ENCODE peak calls at places on chromosomes 12 and 14, in four cellular contexts. W, X, Q and R are unnamed samples.

GRCh38 chr12:26172013-26172412 is 23.4 kb upstream of the SSPN start:
- DNase-seq in W (no peak), X (no peak), Q (no peak), R (no peak)

GRCh38 chr14:105944632-105945610 is 418.5 kb downstream of the TMEM121 start:
- DNase-seq in W (peak), X (no peak), Q (no peak), R (peak)

GRCh38 chr14:95915326-95915725 is 38.7 kb downstream of the TUNAR start:
- DNase-seq in W (no peak), X (no peak), Q (no peak), R (no peak)

GRCh38 chr12:119598159-119598558 is 4.6 kb downstream of the TMEM233 start:
- DNase-seq in W (no peak), X (no peak), Q (no peak), R (no peak)

GRCh38 chr12:116726749-116727148 is 11.1 kb downstream of the SPRING1 start:
- DNase-seq in W (no peak), X (no peak), Q (no peak), R (no peak)

GRCh38 chr12:75721231-75721641 is 209.8 kb upstream of the KRR1 start:
- DNase-seq in W (no peak), X (no peak), Q (no peak), R (no peak)

GRCh38 chr12:53674977-53675700 is 744 bp downstream of the ATP5MC2 start:
- DNase-seq in W (no peak), X (no peak), Q (no peak), R (no peak)

GRCh38 chr14:104598461-104599273 is 5.9 kb downstream of the TMEM179 start:
- DNase-seq in W (no peak), X (no peak), Q (no peak), R (no peak)

GRCh38 chr14:53306926-53307325 is 153.8 kb upstream of the DDHD1 start:
- DNase-seq in W (no peak), X (peak), Q (peak), R (no peak)

GRCh38 chr14:54893151-54893760 is 9.4 kb downstream of the GCH1 start:
- DNase-seq in W (no peak), X (peak), Q (no peak), R (peak)

GRCh38 chr14:82447586-82447985 is 913.9 kb upstream of the SEL1L start:
- DNase-seq in W (no peak), X (no peak), Q (no peak), R (no peak)

GRCh38 chr14:103056322-103057027 is 874 bp downstream of the CDC42BPB start:
- DNase-seq in W (no peak), X (peak), Q (peak), R (no peak)

GRCh38 chr12:13980548-13981295 is 680 bp downstream of the GRIN2B start:
- DNase-seq in W (no peak), X (no peak), Q (peak), R (no peak)

GRCh38 chr12:16526693-16527092 is 79.3 kb downstream of the LMO3 start:
- DNase-seq in W (no peak), X (peak), Q (no peak), R (no peak)

GRCh38 chr12:8077207-8077606 is 4.9 kb upstream of the NECAP1 start:
- DNase-seq in W (no peak), X (no peak), Q (no peak), R (no peak)

GRCh38 chr14:49975286-49975685 is 82.4 kb downstream of the ARF6 start:
- DNase-seq in W (no peak), X (peak), Q (no peak), R (no peak)

GRCh38 chr12:22684526-22685118 is 59.7 kb downstream of the ETNK1 start:
- DNase-seq in W (no peak), X (peak), Q (no peak), R (no peak)

DNA sequence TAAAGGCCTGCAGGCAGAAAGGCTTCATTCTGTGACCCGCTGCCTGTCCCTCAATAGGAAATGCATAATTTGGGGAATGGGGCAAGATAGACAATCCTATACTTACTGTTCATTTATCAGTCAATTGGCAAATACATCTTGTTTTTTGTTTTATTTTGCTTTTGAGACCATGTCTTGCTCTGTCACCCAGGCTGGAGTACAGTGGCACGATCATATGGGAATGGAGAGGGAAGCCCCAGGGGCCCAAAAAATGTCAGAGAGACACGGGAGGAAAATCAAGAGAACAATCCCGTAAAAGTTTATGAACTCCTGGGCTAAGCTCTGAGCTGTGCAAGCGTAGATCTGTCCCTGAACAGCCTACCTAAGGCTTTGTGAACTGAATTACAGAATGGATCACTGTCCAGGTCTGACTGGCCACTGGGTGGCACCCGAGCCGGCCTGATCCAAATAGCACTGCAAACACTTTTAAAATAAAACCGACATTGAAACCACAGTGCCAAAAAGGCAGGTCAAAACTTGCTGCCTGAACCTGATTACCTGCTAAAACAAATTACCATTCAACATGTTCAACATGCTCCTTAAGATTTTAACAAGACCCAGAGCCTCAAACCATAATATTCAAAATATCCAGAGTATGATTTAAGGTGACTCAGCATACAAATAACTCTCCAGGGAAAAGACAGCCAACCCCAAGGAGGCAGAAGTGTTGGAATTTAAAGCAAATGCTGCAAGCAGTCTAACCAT is 11.8 kb downstream of the COPS7A start:
- DNase-seq in W (peak), X (peak), Q (peak), R (peak)
- TF ChIP-seq CTCF in W (no peak), X (peak), Q (peak), R (peak)

DNA sequence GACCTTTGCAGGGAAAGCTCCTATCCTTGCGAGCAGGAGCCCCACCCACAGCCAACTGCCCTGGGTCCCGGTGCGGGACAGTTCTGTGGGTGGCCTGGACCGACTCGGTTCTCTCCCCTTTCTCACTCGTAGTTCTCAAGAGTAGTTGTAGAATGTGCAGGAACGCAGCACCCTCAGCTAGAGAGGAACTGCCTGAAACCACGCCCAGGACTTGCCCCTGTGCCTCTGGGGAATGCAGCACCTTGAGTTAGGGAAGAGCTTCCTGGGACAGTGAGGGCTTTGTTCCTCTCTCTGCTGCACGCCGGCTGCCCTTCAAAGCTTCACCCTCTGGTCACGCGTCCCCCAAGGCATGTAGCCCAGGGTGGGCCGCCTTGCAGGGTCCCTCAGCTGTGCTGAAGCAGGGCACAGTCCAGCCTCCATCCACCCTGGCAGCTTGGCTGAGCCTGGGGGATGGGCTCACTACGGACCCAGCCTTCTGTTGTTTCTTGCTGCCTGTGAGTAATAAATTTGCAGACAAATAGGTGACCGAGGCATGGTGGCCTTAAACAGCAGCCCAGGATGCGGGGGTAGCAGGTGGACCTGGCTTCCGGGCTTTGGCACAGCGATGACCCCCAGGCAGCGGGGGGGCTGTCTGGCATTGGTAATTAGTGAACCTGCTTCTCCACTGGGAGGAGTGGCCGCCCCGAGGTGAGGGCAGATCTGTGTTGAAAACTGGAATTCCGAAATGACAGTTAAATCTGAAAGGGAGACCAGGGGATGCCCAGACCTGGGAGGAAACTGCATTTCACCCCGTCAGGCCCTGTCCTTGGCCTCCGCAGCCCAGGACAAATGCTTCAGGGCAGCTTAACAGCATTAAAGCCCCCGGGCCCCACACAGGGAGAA is 264.8 kb downstream of the ADGRD1 start:
- DNase-seq in W (no peak), X (no peak), Q (no peak), R (no peak)
- TF ChIP-seq CTCF in W (no peak), X (no peak), Q (no peak), R (no peak)

GRCh38 chr14:88143817-88144216 is 138.9 kb downstream of the GPR65 start:
- DNase-seq in W (no peak), X (no peak), Q (no peak), R (no peak)
- TF ChIP-seq CTCF in W (no peak), X (no peak), Q (no peak), R (no peak)

GRCh38 chr12:52026267-52026666 is 19.5 kb downstream of the TAMALIN start:
- DNase-seq in W (no peak), X (no peak), Q (no peak), R (no peak)
- TF ChIP-seq CTCF in W (no peak), X (no peak), Q (no peak), R (no peak)

GRCh38 chr14:63212209-63212608 is 8.0 kb downstream of the RHOJ start:
- DNase-seq in W (no peak), X (no peak), Q (no peak), R (no peak)
- TF ChIP-seq CTCF in W (no peak), X (peak), Q (peak), R (no peak)

GRCh38 chr12:96714199-96714598 is 192.9 kb upstream of the NEDD1 start:
- DNase-seq in W (no peak), X (no peak), Q (no peak), R (no peak)

GRCh38 chr12:96711364-96711763 is 195.7 kb upstream of the NEDD1 start:
- DNase-seq in W (no peak), X (no peak), Q (no peak), R (no peak)

GRCh38 chr12:96710127-96710745 is 196.8 kb upstream of the NEDD1 start:
- DNase-seq in W (no peak), X (no peak), Q (no peak), R (no peak)
- TF ChIP-seq CTCF in W (no peak), X (peak), Q (no peak), R (no peak)

GRCh38 chr12:11706509-11707331 is 57.2 kb downstream of the ETV6 start:
- DNase-seq in W (no peak), X (no peak), Q (no peak), R (no peak)

GRCh38 chr12:11709513-11709912 is 60.0 kb downstream of the ETV6 start:
- DNase-seq in W (no peak), X (no peak), Q (no peak), R (no peak)

GRCh38 chr12:11705010-11705409 is 55.5 kb downstream of the ETV6 start:
- DNase-seq in W (no peak), X (peak), Q (no peak), R (no peak)

GRCh38 chr12:11710431-11710830 is 61.0 kb downstream of the ETV6 start:
- DNase-seq in W (no peak), X (no peak), Q (no peak), R (no peak)

GRCh38 chr12:11707535-11707934 is 58.1 kb downstream of the ETV6 start:
- DNase-seq in W (no peak), X (no peak), Q (no peak), R (no peak)
- TF ChIP-seq CTCF in W (no peak), X (no peak), Q (no peak), R (no peak)

GRCh38 chr12:96093543-96094196 is 58.3 kb upstream of the LTA4H start:
- DNase-seq in W (no peak), X (no peak), Q (no peak), R (no peak)

GRCh38 chr12:96094201-96094600 is 58.8 kb upstream of the LTA4H start:
- DNase-seq in W (no peak), X (peak), Q (no peak), R (no peak)

DNA sequence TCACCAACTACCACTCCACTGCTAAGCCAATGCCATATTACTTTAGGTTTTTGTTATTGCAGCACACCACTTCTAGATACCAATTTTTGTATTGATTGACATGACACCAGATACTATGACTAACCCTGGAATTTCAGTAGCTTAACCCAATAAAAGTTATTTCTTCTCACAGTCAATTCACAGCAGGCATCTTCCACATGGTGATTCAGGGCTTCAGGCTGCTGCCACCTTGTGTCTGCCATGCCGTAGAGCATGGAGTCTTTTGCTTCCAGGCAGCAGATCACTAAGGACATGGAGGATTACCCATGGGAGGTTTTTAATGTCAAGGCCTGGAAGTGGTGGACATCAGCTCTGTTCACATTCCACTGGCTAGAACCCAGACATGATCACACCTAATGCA is 56.4 kb upstream of the LTA4H start:
- DNase-seq in W (no peak), X (no peak), Q (no peak), R (no peak)
- TF ChIP-seq CTCF in W (no peak), X (peak), Q (no peak), R (no peak)

GRCh38 chr12:39329015-39329414 is 113.9 kb downstream of the KIF21A start:
- DNase-seq in W (no peak), X (peak), Q (no peak), R (no peak)
- TF ChIP-seq CTCF in W (no peak), X (no peak), Q (no peak), R (no peak)